ENCODE peak calls at places on chromosomes 7 and 10, in six cellular contexts. One of them, this sample, is unnamed.

GRCh38 chr10:80356563-80356999 is at the start of the genes DYDC1 and DYDC2:
- DNase-seq in nephron progenitor cell: peak
- DNase-seq in GOT3: no peak
- DNase-seq in activated CD4-positive, CD25-positive, alpha-beta regulatory T cell treated with anti-CD3 and anti-CD28 coated beads, Interleukin-2, amount 50 U/mL, for 16 hours: no peak
- DNase-seq in RWPE2: peak
- DNase-seq in endothelial cell: peak
- DNase-seq in this sample: no peak

GRCh38 chr7:21566094-21566493 is 23.3 kb downstream of the DNAH11 start:
- DNase-seq in activated CD4-positive, CD25-positive, alpha-beta regulatory T cell treated with anti-CD3 and anti-CD28 coated beads, Interleukin-2, amount 50 U/mL, for 16 hours: no peak
- DNase-seq in endothelial cell: no peak
- DNase-seq in RWPE2: no peak
- DNase-seq in nephron progenitor cell: no peak
- DNase-seq in GOT3: no peak
- DNase-seq in this sample: no peak

GRCh38 chr7:149670288-149670687 is 103.1 kb downstream of the ZNF467 start:
- DNase-seq in activated CD4-positive, CD25-positive, alpha-beta regulatory T cell treated with anti-CD3 and anti-CD28 coated beads, Interleukin-2, amount 50 U/mL, for 16 hours: no peak
- DNase-seq in nephron progenitor cell: no peak
- DNase-seq in RWPE2: no peak
- DNase-seq in endothelial cell: no peak
- DNase-seq in GOT3: no peak
- DNase-seq in this sample: peak

GRCh38 chr10:56623064-56623463 is 262.0 kb upstream of the ZWINT start:
- DNase-seq in nephron progenitor cell: no peak
- DNase-seq in endothelial cell: no peak
- DNase-seq in RWPE2: no peak
- DNase-seq in GOT3: no peak
- DNase-seq in activated CD4-positive, CD25-positive, alpha-beta regulatory T cell treated with anti-CD3 and anti-CD28 coated beads, Interleukin-2, amount 50 U/mL, for 16 hours: no peak
- DNase-seq in this sample: no peak

GRCh38 chr7:106377847-106378361 is 93.1 kb upstream of the NAMPT start:
- DNase-seq in activated CD4-positive, CD25-positive, alpha-beta regulatory T cell treated with anti-CD3 and anti-CD28 coated beads, Interleukin-2, amount 50 U/mL, for 16 hours: no peak
- DNase-seq in nephron progenitor cell: no peak
- DNase-seq in endothelial cell: no peak
- DNase-seq in GOT3: no peak
- DNase-seq in RWPE2: no peak
- DNase-seq in this sample: no peak

GRCh38 chr10:24680647-24681475 is 42.8 kb downstream of the ARHGAP21 start:
- DNase-seq in endothelial cell: no peak
- DNase-seq in activated CD4-positive, CD25-positive, alpha-beta regulatory T cell treated with anti-CD3 and anti-CD28 coated beads, Interleukin-2, amount 50 U/mL, for 16 hours: no peak
- DNase-seq in GOT3: no peak
- DNase-seq in RWPE2: no peak
- DNase-seq in nephron progenitor cell: no peak
- DNase-seq in this sample: peak

GRCh38 chr10:17479822-17480221 is 25.4 kb upstream of the ST8SIA6 start:
- DNase-seq in RWPE2: no peak
- DNase-seq in endothelial cell: no peak
- DNase-seq in nephron progenitor cell: no peak
- DNase-seq in activated CD4-positive, CD25-positive, alpha-beta regulatory T cell treated with anti-CD3 and anti-CD28 coated beads, Interleukin-2, amount 50 U/mL, for 16 hours: no peak
- DNase-seq in GOT3: no peak
- DNase-seq in this sample: no peak

GRCh38 chr10:113128450-113129105 is 178.5 kb downstream of the TCF7L2 start:
- DNase-seq in endothelial cell: no peak
- DNase-seq in activated CD4-positive, CD25-positive, alpha-beta regulatory T cell treated with anti-CD3 and anti-CD28 coated beads, Interleukin-2, amount 50 U/mL, for 16 hours: no peak
- DNase-seq in GOT3: no peak
- DNase-seq in RWPE2: no peak
- DNase-seq in nephron progenitor cell: no peak
- DNase-seq in this sample: no peak

GRCh38 chr7:139767561-139767982 is 10.2 kb downstream of the HIPK2 start:
- DNase-seq in nephron progenitor cell: no peak
- DNase-seq in activated CD4-positive, CD25-positive, alpha-beta regulatory T cell treated with anti-CD3 and anti-CD28 coated beads, Interleukin-2, amount 50 U/mL, for 16 hours: no peak
- DNase-seq in GOT3: no peak
- DNase-seq in RWPE2: no peak
- DNase-seq in endothelial cell: no peak
- DNase-seq in this sample: no peak

GRCh38 chr7:24825931-24826661 is 68.8 kb upstream of the GSDME start:
- DNase-seq in GOT3: no peak
- DNase-seq in activated CD4-positive, CD25-positive, alpha-beta regulatory T cell treated with anti-CD3 and anti-CD28 coated beads, Interleukin-2, amount 50 U/mL, for 16 hours: no peak
- DNase-seq in nephron progenitor cell: no peak
- DNase-seq in endothelial cell: no peak
- DNase-seq in RWPE2: peak
- DNase-seq in this sample: peak

GRCh38 chr7:141074162-141074989 is 512 bp downstream of the TMEM178B start:
- DNase-seq in RWPE2: no peak
- DNase-seq in GOT3: no peak
- DNase-seq in nephron progenitor cell: peak
- DNase-seq in endothelial cell: peak
- DNase-seq in activated CD4-positive, CD25-positive, alpha-beta regulatory T cell treated with anti-CD3 and anti-CD28 coated beads, Interleukin-2, amount 50 U/mL, for 16 hours: no peak
- DNase-seq in this sample: no peak

This sample was measured in IMR-90.